ENCODE peak calls at places on chromosomes 13 and 19, in eight cellular contexts. U is transverse colon, F is GM23338, D is esophagus muscularis mucosa, J is endothelial cell of umbilical vein, W is SK-N-SH, S is breast epithelium, L is stomach. E is an unnamed sample. For H3K4me1, the result is how much of the 10 kb centered on the place peaks cover.

GRCh38 chr13:48210178-48210577 is 22.8 kb upstream of the ITM2B start:
- DNase-seq in U (no peak), F (no peak), D (no peak), J (no peak), W (no peak), S (no peak), L (no peak), E (peak)

GRCh38 chr19:43901395-43902390 is 33.4 kb downstream of the ZNF45 start:
- DNase-seq in U (peak), F (peak), D (peak), J (peak), W (peak), S (peak), L (peak), E (peak)

GRCh38 chr13:73231456-73231855 is 172.7 kb downstream of the KLF5 start:
- DNase-seq in U (no peak), F (no peak), D (no peak), J (no peak), W (no peak), S (no peak), L (no peak), E (no peak)

GRCh38 chr13:36377822-36378480 is 31.8 kb upstream of the SPART start:
- DNase-seq in U (no peak), F (no peak), D (no peak), J (no peak), W (peak), S (no peak), L (no peak), E (no peak)

GRCh38 chr19:28985201-28985600 is 227.8 kb downstream of the UQCRFS1 start:
- DNase-seq in U (no peak), F (no peak), D (no peak), J (no peak), W (no peak), S (no peak), L (no peak), E (no peak)

GRCh38 chr19:15072930-15073647 is 8.9 kb upstream of the OR1I1 start:
- DNase-seq in U (no peak), F (peak), D (no peak), J (no peak), W (no peak), S (peak), L (no peak), E (no peak)

GRCh38 chr13:55606045-55606665 is 1534.6 kb upstream of the PRR20A start:
- DNase-seq in U (no peak), F (peak), D (no peak), J (no peak), W (no peak), S (no peak), L (no peak), E (no peak)

GRCh38 chr19:11506101-11506555 is 489 bp upstream of the ZNF653 start:
- DNase-seq in U (no peak), F (no peak), D (no peak), J (no peak), W (no peak), S (no peak), L (no peak), E (no peak)

GRCh38 chr19:51639916-51640315 is 6.7 kb downstream of the SIGLEC14 start:
- DNase-seq in U (no peak), F (no peak), D (no peak), J (no peak), W (no peak), S (no peak), L (no peak), E (no peak)

GRCh38 chr19:51637362-51637978 is 7.3 kb upstream of the SIGLEC5 start:
- DNase-seq in U (no peak), F (peak), D (no peak), J (peak), W (peak), S (no peak), L (no peak), E (no peak)

GRCh38 chr19:51641648-51642047 is 5.0 kb downstream of the SIGLEC14 start:
- DNase-seq in U (no peak), F (no peak), D (no peak), J (no peak), W (no peak), S (no peak), L (no peak), E (no peak)

GRCh38 chr19:51644636-51645271 is 1.9 kb downstream of the SIGLEC14 start:
- DNase-seq in U (no peak), F (peak), D (no peak), J (no peak), W (no peak), S (no peak), L (no peak), E (no peak)

DNA sequence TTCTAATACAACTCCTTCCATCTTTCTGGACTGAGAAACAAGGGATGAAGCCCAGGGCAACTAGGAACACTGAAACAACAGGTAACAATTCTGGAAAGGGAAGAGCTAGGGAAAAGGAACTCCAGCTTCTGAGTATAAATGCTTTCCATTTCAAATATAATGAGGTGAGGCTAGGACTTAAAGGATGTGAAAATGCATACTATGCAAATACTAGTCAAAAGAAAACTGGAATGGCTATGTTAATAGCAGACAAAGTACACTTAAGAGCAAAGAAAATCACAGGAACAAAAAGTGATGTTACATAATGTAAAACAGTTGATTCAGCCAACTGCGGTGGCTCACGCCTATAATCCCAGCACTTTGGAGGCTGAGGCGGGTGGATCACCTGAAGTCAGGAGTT is 6.3 kb downstream of the SIGLEC14 start:
- DNase-seq in U (no peak), F (no peak), D (no peak), J (no peak), W (no peak), S (no peak), L (no peak), E (no peak)
- H3K4me1 ChIP-seq in U (under half), F (under half), D (under half), J (under half), W (under half), S (under half), L (under half), E (under half)

DNA sequence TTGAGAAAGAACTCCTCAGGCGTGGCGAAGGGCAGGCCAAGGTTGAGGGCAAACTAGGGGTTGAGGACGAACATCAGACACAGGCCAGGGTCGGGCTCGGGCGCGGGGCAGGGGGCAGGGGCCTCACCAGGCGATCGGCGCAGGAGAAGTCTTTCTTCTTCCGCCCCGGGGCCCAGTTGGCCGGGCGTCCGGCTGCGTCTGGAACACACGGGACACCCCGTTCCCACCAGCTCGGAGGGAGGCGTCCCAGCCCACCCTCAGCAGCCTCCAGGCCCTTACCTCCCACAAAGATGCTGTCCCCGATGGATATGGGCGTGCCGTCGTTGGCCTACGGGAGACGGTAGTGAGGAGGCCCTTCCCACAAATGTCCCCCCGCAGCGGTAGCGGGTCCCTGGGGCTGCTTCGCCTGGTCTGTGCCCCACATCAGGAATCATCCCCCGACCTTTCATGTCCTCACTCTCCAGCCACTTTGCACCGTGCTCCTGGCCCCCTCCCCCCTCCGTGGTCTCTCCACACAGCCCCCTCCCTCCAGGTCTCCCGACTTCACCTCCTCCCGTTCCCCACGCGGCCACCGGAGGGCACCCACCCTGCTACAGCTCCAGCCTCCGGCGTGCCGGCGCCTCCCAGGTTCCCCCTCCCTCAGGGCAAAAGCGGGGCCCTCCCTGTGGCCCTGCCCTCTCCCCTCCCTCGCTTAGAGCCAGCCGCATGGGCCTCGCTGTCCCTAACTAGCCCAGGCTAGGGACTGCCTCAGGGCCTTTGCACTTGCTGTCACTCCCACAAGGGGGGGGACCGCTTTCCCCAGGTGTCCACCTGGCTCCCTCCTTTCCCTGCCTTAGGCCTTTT is 4.7 kb downstream of the PNKP start:
- DNase-seq in U (no peak), F (peak), D (no peak), J (no peak), W (peak), S (no peak), L (no peak), E (no peak)
- TF ChIP-seq POLR2AphosphoS5 in U (no peak), F (no peak), D (no peak), J (no peak), W (no peak), S (no peak), L (no peak), E (no peak)

DNA sequence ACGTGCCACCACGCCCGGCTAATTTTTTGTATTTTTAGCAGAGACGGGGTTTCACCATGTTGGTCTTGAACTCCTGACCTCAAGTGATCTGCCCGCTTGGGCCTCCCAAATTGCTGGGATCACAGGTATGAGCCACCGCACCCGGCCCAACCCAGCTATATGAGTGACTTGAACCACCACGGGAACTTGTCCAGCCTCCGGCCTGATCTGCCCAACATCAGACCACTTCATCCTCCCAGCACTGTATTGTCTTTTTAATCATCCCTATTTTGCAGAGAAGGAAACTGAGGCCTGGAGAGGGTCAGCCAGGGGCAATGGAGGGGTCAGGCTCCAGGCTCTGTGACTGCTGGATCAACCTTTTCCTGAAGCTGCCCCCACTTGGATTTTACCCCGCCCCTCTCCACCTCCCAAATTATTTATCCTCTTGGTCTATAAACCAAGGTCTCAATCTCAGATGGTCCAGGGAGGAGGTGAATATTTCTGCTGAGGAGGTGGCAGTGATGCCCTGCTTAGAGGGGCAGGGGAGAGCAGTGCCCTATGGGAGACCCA is 893 bp upstream of the PLIN3 start:
- DNase-seq in U (no peak), F (no peak), D (no peak), J (no peak), W (no peak), S (no peak), L (no peak), E (no peak)
- H3K4me1 ChIP-seq in U (under half), F (under half), D (under half), J (under half), W (under half), S (under half), L (under half), E (under half)

DNA sequence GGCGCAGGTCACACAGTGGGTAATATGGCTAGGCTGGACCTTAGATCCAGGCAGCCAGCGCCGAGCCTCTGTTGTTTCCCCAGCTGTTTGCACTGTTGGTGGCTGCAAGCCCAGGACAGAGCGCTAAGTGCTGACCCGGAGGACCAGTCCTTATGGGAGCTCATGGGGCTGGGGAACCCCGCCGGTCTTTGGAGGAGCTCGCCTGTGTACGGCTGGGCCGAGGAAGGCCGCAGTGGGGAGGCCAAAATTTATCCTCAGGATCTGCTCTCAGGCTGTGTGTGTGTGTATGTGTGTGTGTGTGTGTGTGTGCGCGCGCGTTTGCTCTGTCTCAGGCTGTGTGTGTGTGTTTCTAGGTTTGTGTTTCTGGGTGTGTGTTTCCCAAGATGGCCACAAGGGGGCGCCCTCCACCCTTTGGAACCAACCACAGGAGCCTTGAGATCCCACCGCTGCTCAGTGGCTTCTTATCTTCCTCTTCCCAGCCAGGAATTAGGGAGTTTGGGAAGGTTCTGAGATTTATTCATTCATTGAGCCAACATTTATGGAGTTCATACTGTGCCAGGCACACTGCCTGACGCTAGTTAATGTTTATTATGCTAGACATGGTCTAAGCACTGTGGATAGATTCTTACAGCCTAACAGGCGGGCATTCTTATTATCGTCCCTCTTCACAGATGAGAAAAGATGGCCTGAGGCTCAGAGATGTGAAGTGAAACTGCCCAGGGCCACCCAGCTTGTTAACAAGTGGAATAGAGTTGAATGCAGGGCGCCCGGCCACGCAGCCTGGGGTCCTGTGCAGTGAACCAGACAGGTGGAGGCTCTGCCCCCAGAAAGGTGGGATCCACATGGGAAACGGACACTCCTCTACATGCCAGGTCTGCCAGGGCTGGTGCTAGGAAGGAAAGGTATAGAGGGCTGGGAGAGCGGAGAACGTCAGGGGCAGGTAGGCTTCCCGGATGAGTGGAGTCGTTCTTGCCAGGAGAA is 13.0 kb downstream of the PGLYRP1 start:
- DNase-seq in U (peak), F (peak), D (no peak), J (peak), W (peak), S (no peak), L (peak), E (no peak)
- TF ChIP-seq POLR2AphosphoS5 in U (no peak), F (no peak), D (no peak), J (no peak), W (no peak), S (no peak), L (no peak), E (no peak)

GRCh38 chr13:97281028-97281427 is 58.9 kb downstream of the MBNL2 start:
- DNase-seq in U (no peak), F (no peak), D (no peak), J (no peak), W (no peak), S (no peak), L (no peak), E (no peak)
- H3K4me1 ChIP-seq in U (under half), F (under half), D (half or more), J (half or more), W (under half), S (under half), L (half or more), E (half or more)

GRCh38 chr13:67977081-67977480 is 746.9 kb upstream of the PCDH9 start:
- DNase-seq in U (no peak), F (no peak), D (no peak), J (no peak), W (no peak), S (no peak), L (no peak), E (no peak)
- TF ChIP-seq POLR2AphosphoS5 in U (no peak), F (no peak), D (no peak), J (no peak), W (no peak), S (no peak), L (no peak), E (no peak)

GRCh38 chr19:33175886-33176669 is 18.1 kb upstream of the LRP3 start:
- DNase-seq in U (no peak), F (no peak), D (no peak), J (no peak), W (peak), S (peak), L (no peak), E (no peak)

GRCh38 chr19:33176670-33177416 is 17.3 kb upstream of the LRP3 start:
- DNase-seq in U (peak), F (peak), D (peak), J (peak), W (peak), S (peak), L (peak), E (peak)

GRCh38 chr19:33175156-33175782 is 18.9 kb upstream of the LRP3 start:
- DNase-seq in U (no peak), F (no peak), D (no peak), J (no peak), W (no peak), S (no peak), L (no peak), E (no peak)

GRCh38 chr19:33171916-33172359 is 22.2 kb upstream of the LRP3 start:
- DNase-seq in U (no peak), F (no peak), D (no peak), J (no peak), W (no peak), S (no peak), L (no peak), E (no peak)

DNA sequence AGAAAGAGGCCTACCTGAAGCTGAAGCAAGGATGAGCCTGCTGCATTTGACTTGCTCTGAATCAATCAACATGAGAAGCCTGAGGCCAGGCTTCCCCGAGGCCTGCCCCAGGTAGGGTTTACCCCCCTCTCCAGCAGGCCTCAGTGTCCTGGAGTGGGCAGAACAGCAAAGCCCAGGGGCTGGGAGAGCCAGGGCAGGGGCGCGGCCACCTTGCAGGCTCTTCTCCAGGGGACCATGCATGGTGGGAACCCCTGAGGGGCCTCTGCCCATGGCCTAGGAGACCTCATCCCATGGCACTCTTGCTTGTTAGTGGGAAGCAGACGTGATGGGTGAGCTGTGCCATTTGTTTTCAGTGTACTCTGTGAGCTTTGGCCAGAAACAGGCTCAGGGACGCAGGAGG is 19.9 kb upstream of the LRP3 start:
- DNase-seq in U (no peak), F (no peak), D (no peak), J (no peak), W (no peak), S (no peak), L (no peak), E (no peak)
- H3K4me1 ChIP-seq in U (under half), F (under half), D (under half), J (under half), W (under half), S (under half), L (under half), E (under half)

GRCh38 chr19:35887197-35887596 is 13.1 kb downstream of the NFKBID start:
- DNase-seq in U (no peak), F (no peak), D (no peak), J (no peak), W (no peak), S (no peak), L (no peak), E (no peak)
- TF ChIP-seq POLR2AphosphoS5 in U (no peak), F (no peak), D (no peak), J (no peak), W (no peak), S (no peak), L (no peak), E (no peak)

GRCh38 chr19:18284710-18285430 is 3.4 kb upstream of the JUND start:
- DNase-seq in U (no peak), F (no peak), D (no peak), J (no peak), W (no peak), S (no peak), L (no peak), E (no peak)
- H3K4me1 ChIP-seq in U (under half), F (under half), D (under half), J (under half), W (under half), S (under half), L (under half), E (under half)